ENCODE peak calls at places on chromosomes 1 and 21, in four cellular contexts. P is K562, T is HepG2, Z is GM12878. F is an unnamed sample.

GRCh38 chr1:204367956-204368355 is 8.2 kb upstream of the PLEKHA6 start:
- DNase-seq in P (no peak), T (no peak), Z (no peak), F (no peak)

GRCh38 chr1:237179511-237179910 is 137.5 kb downstream of the RYR2 start:
- DNase-seq in P (no peak), T (no peak), Z (no peak), F (no peak)

GRCh38 chr21:41921089-41921819 is 32.6 kb downstream of the C2CD2 start:
- DNase-seq in P (no peak), T (peak), Z (no peak), F (no peak)

GRCh38 chr1:224141693-224142092 is 27.8 kb downstream of the FBXO28 start:
- DNase-seq in P (no peak), T (no peak), Z (no peak), F (no peak)

GRCh38 chr1:75559141-75559540 is 51.8 kb downstream of the SLC44A5 start:
- DNase-seq in P (no peak), T (no peak), Z (no peak), F (no peak)

GRCh38 chr1:1032428-1032827 is 12.5 kb downstream of the AGRN start:
- DNase-seq in P (no peak), T (no peak), Z (no peak), F (no peak)

GRCh38 chr21:41762236-41762635 is 4.6 kb downstream of the RIPK4 start:
- DNase-seq in P (no peak), T (no peak), Z (no peak), F (no peak)

GRCh38 chr1:90613371-90613770 is 103.7 kb downstream of the BARHL2 start:
- DNase-seq in P (no peak), T (no peak), Z (no peak), F (no peak)

DNA sequence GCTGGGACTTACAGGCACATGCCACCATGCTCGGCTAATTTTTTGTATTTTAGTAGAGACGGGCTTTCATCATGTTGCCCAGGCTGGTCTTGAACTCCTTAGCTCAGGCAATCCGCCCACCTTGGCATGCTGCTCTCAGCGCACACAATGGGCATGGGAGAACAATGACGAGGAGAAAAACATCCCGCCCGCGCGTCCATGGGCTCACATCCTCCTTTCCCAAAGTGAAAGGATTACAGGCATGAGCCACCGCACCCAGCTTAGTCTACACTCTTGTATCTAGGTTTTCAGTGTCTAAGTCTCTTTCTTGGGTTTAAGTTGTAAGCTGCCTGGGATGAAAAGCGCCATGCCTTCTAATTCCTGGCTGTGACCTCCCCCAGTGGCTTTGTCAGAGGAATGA is 37.9 kb downstream of the CDK18 start:
- DNase-seq in P (no peak), T (no peak), Z (no peak), F (no peak)
- TF ChIP-seq ESRRA in P (no peak), T (no peak), Z (no peak), F (no peak)

GRCh38 chr1:6185635-6186382 is 5.7 kb upstream of the CHD5 start:
- DNase-seq in P (peak), T (peak), Z (no peak), F (no peak)

GRCh38 chr1:6183520-6183989 is 3.4 kb upstream of the CHD5 start:
- DNase-seq in P (peak), T (no peak), Z (no peak), F (peak)

GRCh38 chr1:6181347-6181770 is 1.2 kb upstream of the CHD5 start:
- DNase-seq in P (no peak), T (no peak), Z (no peak), F (no peak)

GRCh38 chr1:6185151-6185550 is 5.0 kb upstream of the CHD5 start:
- DNase-seq in P (no peak), T (no peak), Z (no peak), F (no peak)

GRCh38 chr1:6184083-6184783 is 4.1 kb upstream of the CHD5 start:
- DNase-seq in P (no peak), T (no peak), Z (no peak), F (no peak)
- TF ChIP-seq CHD2 in P (no peak), T (no peak), Z (no peak), F (no peak)

DNA sequence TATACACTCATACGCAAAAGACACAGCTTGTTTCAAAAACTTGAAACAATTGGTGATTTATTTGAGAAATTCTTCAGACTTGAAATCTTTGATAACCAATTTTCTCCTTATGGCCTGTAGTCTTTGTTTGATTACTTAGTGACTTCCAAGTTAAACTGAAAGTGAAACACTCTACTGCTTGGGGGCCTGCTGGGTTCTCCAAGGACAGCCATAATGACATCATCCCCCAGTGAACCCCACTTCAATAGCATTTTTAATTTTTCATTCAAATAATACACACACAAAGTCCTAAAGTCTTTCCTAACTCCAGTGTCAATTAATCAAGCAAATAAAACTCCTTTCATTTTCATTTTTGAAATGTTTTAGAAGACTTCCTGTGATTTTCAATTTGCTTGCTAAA is 59.2 kb downstream of the KRTAP19-8 start:
- DNase-seq in P (no peak), T (no peak), Z (no peak), F (no peak)
- TF ChIP-seq ESRRA in P (no peak), T (no peak), Z (no peak), F (no peak)

GRCh38 chr1:61931587-61932279 is 189.5 kb downstream of the PATJ start:
- DNase-seq in P (no peak), T (no peak), Z (no peak), F (no peak)
- TF ChIP-seq CHD2 in P (no peak), T (no peak), Z (no peak), F (no peak)

DNA sequence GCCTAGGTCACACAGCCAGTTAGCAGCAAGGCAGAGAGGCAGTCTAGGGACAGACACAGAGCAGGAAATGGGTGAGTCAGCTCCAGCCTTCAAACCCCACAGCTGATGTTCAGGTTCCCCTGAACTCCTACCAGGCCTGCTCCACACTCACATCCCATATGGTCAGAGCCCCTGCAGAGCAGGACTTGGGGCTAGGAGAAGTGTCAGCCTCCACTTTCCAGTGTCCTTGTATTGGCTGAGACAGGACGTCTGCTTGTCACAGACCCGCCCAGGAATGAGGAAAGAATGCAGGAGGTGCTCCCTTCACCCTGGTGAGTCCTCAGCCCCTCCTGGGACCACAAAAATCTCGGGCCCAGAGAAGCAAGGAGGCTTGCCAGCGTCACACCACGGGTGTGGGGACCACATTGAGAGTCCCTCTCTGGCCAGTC is 92.5 kb downstream of the LACTBL1 start:
- DNase-seq in P (no peak), T (no peak), Z (no peak), F (no peak)
- TF ChIP-seq ESRRA in P (no peak), T (no peak), Z (no peak), F (no peak)

DNA sequence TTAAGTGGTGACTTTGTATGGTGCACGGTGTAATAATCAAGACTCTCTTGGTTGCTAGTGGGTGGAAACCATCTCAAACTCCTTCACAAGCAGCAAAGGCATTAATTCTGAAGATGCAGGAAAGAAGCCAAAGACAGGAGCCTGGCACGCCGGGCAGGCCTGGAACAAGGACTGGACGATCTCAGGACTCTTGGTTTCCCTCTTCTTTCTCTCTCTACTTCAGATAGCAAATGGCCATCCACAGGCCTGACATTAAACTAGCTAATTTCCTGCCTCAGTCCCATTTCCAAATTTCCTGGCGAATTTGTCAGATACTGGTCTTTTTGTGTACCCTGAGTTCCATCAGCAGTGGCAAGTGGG is 28.2 kb downstream of the STYXL2 start:
- DNase-seq in P (no peak), T (no peak), Z (no peak), F (no peak)
- TF ChIP-seq CHD2 in P (no peak), T (no peak), Z (no peak), F (no peak)

DNA sequence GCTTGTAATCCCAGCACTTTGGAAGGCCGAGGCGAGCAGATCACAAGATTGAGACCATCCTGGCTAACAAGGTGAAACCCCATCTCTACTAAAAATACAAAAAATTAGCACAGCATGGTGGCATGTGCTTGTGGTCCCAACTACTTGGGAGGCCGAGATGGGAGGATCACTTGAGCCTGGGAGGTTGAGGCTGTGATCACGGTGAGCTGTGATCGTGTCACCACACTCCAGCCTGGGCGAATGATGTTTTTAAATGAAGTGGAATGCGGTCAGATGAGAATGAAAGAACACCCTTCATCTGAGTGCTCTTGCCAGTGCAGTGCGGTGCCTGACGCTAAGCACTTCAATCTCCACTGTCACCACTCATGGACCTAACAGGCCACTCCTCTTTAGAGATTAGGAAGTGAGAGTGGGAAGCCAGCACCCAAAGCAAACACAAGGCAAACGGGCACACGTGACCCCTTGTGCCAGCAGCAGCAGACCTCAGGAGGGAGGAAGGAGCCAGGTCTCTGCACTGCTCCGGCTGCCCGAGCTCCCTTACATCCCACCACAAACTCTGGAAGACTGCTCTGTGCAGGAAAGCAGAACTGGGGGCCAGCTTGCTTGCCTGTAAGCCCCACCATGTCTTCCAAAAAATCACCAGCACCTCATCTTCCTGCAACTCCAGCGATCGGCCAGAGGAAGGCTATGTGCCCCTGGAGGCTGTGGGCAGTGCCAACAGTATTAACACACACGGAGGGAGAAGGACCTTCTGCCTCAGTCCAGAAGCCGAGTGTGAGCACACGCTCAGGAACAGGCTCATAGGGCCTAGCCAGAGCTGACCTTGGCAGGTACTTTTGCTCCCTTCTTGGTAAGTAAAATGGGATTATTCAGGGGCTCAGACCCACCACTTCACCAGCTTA is 9.7 kb downstream of the CTNNBIP1 start:
- DNase-seq in P (no peak), T (peak), Z (no peak), F (no peak)
- TF ChIP-seq ESRRA in P (no peak), T (no peak), Z (no peak), F (no peak)

DNA sequence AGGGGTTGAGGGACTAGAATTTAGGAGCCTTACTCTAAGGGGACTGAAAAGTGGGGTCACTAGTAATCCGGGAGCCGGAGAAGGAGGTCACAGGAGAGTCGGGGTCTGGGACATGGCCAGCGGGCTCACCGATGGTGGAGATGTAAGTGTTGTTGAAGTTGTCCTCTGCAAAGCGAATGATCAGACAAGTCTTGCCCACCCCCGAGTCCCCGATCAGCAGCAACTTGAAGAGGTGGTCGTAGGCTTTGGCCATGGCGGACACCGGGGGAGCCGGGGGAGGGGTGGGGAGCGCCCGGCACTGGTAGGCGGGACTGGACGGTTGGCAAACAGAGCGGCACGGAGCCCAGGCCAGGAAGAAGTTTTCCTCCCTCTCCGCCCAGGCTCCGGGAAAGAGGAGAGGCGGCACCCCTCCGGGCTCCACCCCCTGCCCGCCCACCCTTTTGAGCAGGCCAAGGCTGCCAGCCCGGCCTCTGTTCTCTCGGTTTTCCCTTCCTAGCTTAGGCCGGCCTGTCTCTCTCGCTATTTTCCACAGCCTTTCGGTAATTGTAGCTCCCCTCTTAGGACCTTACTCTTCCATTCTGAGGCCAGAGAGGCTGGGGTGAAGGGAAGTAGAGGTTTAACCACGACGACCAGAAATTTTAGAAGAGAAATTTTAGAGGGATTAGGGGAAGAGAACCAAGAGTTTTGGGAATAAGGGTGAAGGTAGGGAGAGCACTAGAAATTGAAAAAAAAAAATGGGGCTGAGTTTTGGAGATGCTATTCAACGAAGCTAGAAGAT is at the start of gene RAB13:
- DNase-seq in P (peak), T (peak), Z (no peak), F (peak)
- TF ChIP-seq CHD2 in P (no peak), T (no peak), Z (no peak), F (no peak)

DNA sequence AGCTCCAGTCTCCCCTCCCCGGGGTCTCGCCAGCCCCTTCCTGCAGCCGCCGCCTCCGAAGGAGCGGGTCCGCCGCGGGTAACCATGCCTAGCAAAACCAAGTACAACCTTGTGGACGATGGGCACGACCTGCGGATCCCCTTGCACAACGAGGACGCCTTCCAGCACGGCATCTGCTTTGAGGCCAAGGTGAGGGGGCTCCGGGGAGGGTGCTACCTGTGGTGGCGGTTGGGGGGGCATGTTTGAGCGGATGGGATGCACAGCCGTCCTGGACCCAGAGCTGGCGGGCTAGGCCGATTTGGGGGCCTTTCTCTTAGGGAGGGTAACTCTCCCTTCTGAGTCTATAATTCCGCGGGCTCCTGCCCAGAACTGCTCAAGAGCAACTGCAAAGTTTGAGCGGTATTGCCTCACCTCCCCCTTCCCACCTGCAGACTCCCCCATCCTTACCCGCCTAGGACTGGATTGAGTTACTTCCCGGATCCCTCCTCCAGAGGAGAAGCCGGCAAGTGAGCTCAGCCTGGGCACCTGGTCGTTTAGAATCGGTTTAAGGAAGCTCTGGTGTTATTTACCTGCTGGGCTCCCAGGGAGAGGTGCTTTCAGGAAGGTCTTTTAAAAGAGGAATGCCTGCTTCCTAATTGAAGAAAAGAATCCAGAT is 730 bp downstream of the NOS1AP start:
- DNase-seq in P (no peak), T (no peak), Z (no peak), F (no peak)
- TF ChIP-seq ESRRA in P (no peak), T (no peak), Z (no peak), F (no peak)